ENCODE peak calls at places on chromosomes 7 and 10, in five cellular contexts. One of them, this sample, is unnamed.

GRCh38 chr7:22386865-22387264 is 29.9 kb upstream of the RAPGEF5 start:
- DNase-seq in heart right ventricle: no peak
- DNase-seq in hepatocyte: no peak
- DNase-seq in brain microvascular endothelial cell: no peak
- DNase-seq in lower lobe of right lung: no peak
- DNase-seq in this sample: no peak

GRCh38 chr7:16357921-16358320 is 63.4 kb downstream of the CRPPA start:
- DNase-seq in hepatocyte: no peak
- DNase-seq in heart right ventricle: peak; percentile 10
- DNase-seq in brain microvascular endothelial cell: no peak
- DNase-seq in lower lobe of right lung: peak; percentile 46
- DNase-seq in this sample: no peak

GRCh38 chr7:41029072-41029492 is 673.8 kb downstream of the INHBA start:
- DNase-seq in hepatocyte: peak; percentile 15
- DNase-seq in brain microvascular endothelial cell: peak; percentile 99
- DNase-seq in heart right ventricle: no peak
- DNase-seq in lower lobe of right lung: no peak
- DNase-seq in this sample: peak; percentile 29

GRCh38 chr10:123287594-123288247 is 133.5 kb downstream of the BUB3 start:
- DNase-seq in lower lobe of right lung: no peak
- DNase-seq in brain microvascular endothelial cell: peak; percentile 7
- DNase-seq in heart right ventricle: no peak
- DNase-seq in hepatocyte: no peak
- DNase-seq in this sample: no peak

GRCh38 chr10:5961405-5962100 is 15.8 kb downstream of the IL15RA start:
- DNase-seq in brain microvascular endothelial cell: no peak
- DNase-seq in hepatocyte: no peak
- DNase-seq in lower lobe of right lung: peak; percentile 28
- DNase-seq in heart right ventricle: no peak
- DNase-seq in this sample: no peak

GRCh38 chr7:130966246-130967009 is 232.4 kb upstream of the KLF14 start:
- DNase-seq in hepatocyte: no peak
- DNase-seq in brain microvascular endothelial cell: peak; percentile 81
- DNase-seq in lower lobe of right lung: no peak
- DNase-seq in heart right ventricle: no peak
- DNase-seq in this sample: no peak

GRCh38 chr7:104978460-104978859 is 35.5 kb upstream of the KMT2E start:
- DNase-seq in heart right ventricle: no peak
- DNase-seq in brain microvascular endothelial cell: no peak
- DNase-seq in hepatocyte: no peak
- DNase-seq in lower lobe of right lung: no peak
- DNase-seq in this sample: no peak

GRCh38 chr7:35991511-35992232 is 161.4 kb upstream of the EEPD1 start:
- DNase-seq in hepatocyte: no peak
- DNase-seq in lower lobe of right lung: no peak
- DNase-seq in heart right ventricle: no peak
- DNase-seq in brain microvascular endothelial cell: peak; percentile 45
- DNase-seq in this sample: no peak

GRCh38 chr7:1666779-1667565 is 3.1 kb upstream of the ELFN1 start:
- DNase-seq in heart right ventricle: peak; percentile 44
- DNase-seq in hepatocyte: peak; percentile 30
- DNase-seq in lower lobe of right lung: peak; percentile 40
- DNase-seq in brain microvascular endothelial cell: no peak
- DNase-seq in this sample: peak; percentile 16

GRCh38 chr10:130003166-130003565 is 39.1 kb upstream of the EBF3 start:
- DNase-seq in lower lobe of right lung: no peak
- DNase-seq in brain microvascular endothelial cell: no peak
- DNase-seq in heart right ventricle: no peak
- DNase-seq in hepatocyte: no peak
- DNase-seq in this sample: no peak

GRCh38 chr7:154627571-154628290 is 375.2 kb downstream of the PAXIP1 start:
- DNase-seq in hepatocyte: no peak
- DNase-seq in brain microvascular endothelial cell: no peak
- DNase-seq in heart right ventricle: no peak
- DNase-seq in lower lobe of right lung: no peak
- DNase-seq in this sample: no peak

GRCh38 chr10:79586933-79587332 is 23.8 kb upstream of the SFTPA1 start:
- DNase-seq in hepatocyte: no peak
- DNase-seq in brain microvascular endothelial cell: no peak
- DNase-seq in heart right ventricle: no peak
- DNase-seq in lower lobe of right lung: no peak
- DNase-seq in this sample: no peak

GRCh38 chr10:3806603-3807002 is 21.6 kb upstream of the KLF6 start:
- DNase-seq in lower lobe of right lung: peak; percentile 62
- DNase-seq in brain microvascular endothelial cell: peak; percentile 92
- DNase-seq in heart right ventricle: no peak
- DNase-seq in hepatocyte: peak; percentile 80
- DNase-seq in this sample: no peak

GRCh38 chr7:5595545-5596045 is 172.0 kb upstream of the TNRC18 start:
- DNase-seq in lower lobe of right lung: no peak
- DNase-seq in heart right ventricle: no peak
- DNase-seq in brain microvascular endothelial cell: no peak
- DNase-seq in hepatocyte: peak; percentile 39
- DNase-seq in this sample: no peak

GRCh38 chr10:10320981-10321380 is 696.7 kb upstream of the CELF2 start:
- DNase-seq in hepatocyte: no peak
- DNase-seq in lower lobe of right lung: no peak
- DNase-seq in brain microvascular endothelial cell: peak; percentile 68
- DNase-seq in heart right ventricle: no peak
- DNase-seq in this sample: no peak

GRCh38 chr10:2280713-2281112 is 543.4 kb upstream of the ADARB2 start:
- DNase-seq in heart right ventricle: no peak
- DNase-seq in lower lobe of right lung: no peak
- DNase-seq in brain microvascular endothelial cell: no peak
- DNase-seq in hepatocyte: no peak
- DNase-seq in this sample: no peak

GRCh38 chr10:19169684-19170083 is 121.1 kb downstream of the MALRD1 start:
- DNase-seq in brain microvascular endothelial cell: no peak
- DNase-seq in heart right ventricle: no peak
- DNase-seq in hepatocyte: no peak
- DNase-seq in lower lobe of right lung: no peak
- DNase-seq in this sample: no peak

GRCh38 chr7:102040569-102040968 is 223.1 kb downstream of the CUX1 start:
- DNase-seq in hepatocyte: no peak
- DNase-seq in lower lobe of right lung: no peak
- DNase-seq in heart right ventricle: peak; percentile 34
- DNase-seq in brain microvascular endothelial cell: no peak
- DNase-seq in this sample: no peak

GRCh38 chr10:128463991-128464755 is 337.9 kb upstream of the MKI67 start:
- DNase-seq in heart right ventricle: no peak
- DNase-seq in lower lobe of right lung: no peak
- DNase-seq in brain microvascular endothelial cell: peak; percentile 8
- DNase-seq in hepatocyte: peak; percentile 77
- DNase-seq in this sample: peak; percentile 40

DNA sequence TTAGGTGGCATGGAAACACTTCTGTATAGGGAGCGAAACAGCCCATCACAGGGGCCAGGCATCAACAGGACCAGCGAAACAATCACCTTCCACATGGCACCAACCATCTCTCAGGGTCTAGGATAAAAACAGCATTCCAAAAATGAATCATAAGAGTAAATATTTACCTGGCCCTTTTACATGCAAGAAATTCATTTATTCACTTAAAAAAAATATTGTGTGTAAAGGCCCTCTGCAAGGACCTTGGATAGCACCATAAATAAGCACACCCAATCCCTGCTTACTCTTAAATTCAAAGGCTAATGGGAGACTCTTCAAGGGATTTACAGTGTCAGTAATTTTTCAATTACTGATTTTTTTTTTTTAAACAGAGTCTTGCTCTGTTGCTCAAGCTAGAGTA is 25.4 kb downstream of the CPVL start:
- DNase-seq in brain microvascular endothelial cell: no peak
- DNase-seq in lower lobe of right lung: no peak
- DNase-seq in heart right ventricle: no peak
- DNase-seq in hepatocyte: no peak
- DNase-seq in this sample: no peak
- H3K4me3 ChIP-seq in brain microvascular endothelial cell: no peak overlapping the region
- H3K4me3 ChIP-seq in lower lobe of right lung: no peak overlapping the region
- H3K4me3 ChIP-seq in heart right ventricle: no peak overlapping the region
- H3K4me3 ChIP-seq in hepatocyte: no peak overlapping the region
- H3K4me3 ChIP-seq in this sample: no peak overlapping the region

GRCh38 chr10:69898941-69899340 is 97.2 kb downstream of the COL13A1 start:
- DNase-seq in lower lobe of right lung: no peak
- DNase-seq in hepatocyte: no peak
- DNase-seq in brain microvascular endothelial cell: no peak
- DNase-seq in heart right ventricle: no peak
- DNase-seq in this sample: no peak
- H3K27me3 ChIP-seq in lower lobe of right lung: no peaks in the 10 kb centered on the region
- H3K27me3 ChIP-seq in hepatocyte: no peaks in the 10 kb centered on the region
- H3K27me3 ChIP-seq in brain microvascular endothelial cell: no peaks in the 10 kb centered on the region
- H3K27me3 ChIP-seq in heart right ventricle: no peaks in the 10 kb centered on the region
- H3K27me3 ChIP-seq in this sample: no peaks in the 10 kb centered on the region

GRCh38 chr7:27107901-27108381 is 5.5 kb upstream of the HOXA2 start:
- DNase-seq in lower lobe of right lung: no peak
- DNase-seq in hepatocyte: no peak
- DNase-seq in brain microvascular endothelial cell: no peak
- DNase-seq in heart right ventricle: no peak
- DNase-seq in this sample: no peak

GRCh38 chr7:27107391-27107900 is 5.0 kb upstream of the HOXA2 start:
- DNase-seq in brain microvascular endothelial cell: no peak
- DNase-seq in hepatocyte: no peak
- DNase-seq in lower lobe of right lung: no peak
- DNase-seq in heart right ventricle: no peak
- DNase-seq in this sample: no peak

GRCh38 chr7:27109533-27110162 is 7.2 kb upstream of the HOXA2 start:
- DNase-seq in heart right ventricle: no peak
- DNase-seq in lower lobe of right lung: no peak
- DNase-seq in brain microvascular endothelial cell: no peak
- DNase-seq in hepatocyte: no peak
- DNase-seq in this sample: no peak

GRCh38 chr7:27106906-27107250 is 4.4 kb upstream of the HOXA2 start:
- DNase-seq in brain microvascular endothelial cell: no peak
- DNase-seq in hepatocyte: no peak
- DNase-seq in lower lobe of right lung: no peak
- DNase-seq in heart right ventricle: no peak
- DNase-seq in this sample: no peak

GRCh38 chr7:27108390-27109127 is 6.1 kb upstream of the HOXA2 start:
- DNase-seq in hepatocyte: no peak
- DNase-seq in heart right ventricle: no peak
- DNase-seq in lower lobe of right lung: peak; percentile 54
- DNase-seq in brain microvascular endothelial cell: no peak
- DNase-seq in this sample: peak; percentile 71
- H3K4me3 ChIP-seq in hepatocyte: no peak overlapping the region
- H3K4me3 ChIP-seq in heart right ventricle: peak overlapping the region; percentile 45
- H3K4me3 ChIP-seq in lower lobe of right lung: peak overlapping the region; percentile 49
- H3K4me3 ChIP-seq in brain microvascular endothelial cell: peak overlapping the region; percentile 15
- H3K4me3 ChIP-seq in this sample: no peak overlapping the region

DNA sequence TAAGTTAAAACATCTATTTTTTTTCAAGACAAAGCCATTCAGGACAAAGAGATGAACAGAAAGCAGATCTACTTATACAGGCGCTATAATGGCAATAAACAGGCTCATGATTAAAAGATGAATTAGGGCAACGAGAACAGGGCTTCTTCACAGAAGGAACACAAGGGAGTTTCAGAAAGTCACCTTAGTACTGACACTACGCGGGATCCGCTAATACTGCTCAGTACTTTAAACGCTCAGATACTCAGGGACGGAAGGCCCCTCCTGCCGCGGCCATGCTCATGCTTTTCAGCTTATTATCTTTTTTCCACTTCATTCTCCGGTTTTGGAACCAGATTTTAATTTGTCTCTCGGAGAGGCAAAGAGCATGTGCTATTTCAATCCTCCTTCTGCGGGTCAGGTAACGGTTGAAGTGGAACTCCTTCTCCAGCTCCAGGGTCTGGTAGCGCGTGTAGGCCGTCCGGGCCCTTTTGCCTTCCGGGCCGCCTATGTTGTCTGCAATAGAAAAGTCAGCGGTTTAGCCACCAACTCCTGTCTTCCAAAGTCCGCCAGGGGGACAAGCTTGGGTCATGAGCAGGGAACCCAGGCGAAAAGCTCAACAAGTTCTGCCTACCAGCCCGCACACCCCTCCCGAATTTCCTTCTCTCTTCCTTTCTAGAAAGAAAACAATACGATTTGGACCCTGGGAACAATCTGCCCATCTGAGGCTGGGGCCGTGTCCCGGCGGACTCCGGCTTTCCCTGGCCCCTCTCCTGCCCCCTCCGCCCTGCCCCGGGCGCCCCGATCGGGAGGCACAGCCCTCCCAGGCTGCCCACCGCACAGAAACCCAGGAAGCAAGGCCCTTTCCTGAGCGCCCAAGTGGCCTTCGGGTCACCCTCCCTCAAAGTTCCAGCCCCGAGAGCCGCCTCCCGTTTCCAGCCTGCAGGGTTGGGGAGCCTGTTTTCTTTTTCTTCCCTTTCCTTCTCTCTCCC is 1.6 kb downstream of the HOXA5 start:
- DNase-seq in brain microvascular endothelial cell: no peak
- DNase-seq in hepatocyte: no peak
- DNase-seq in lower lobe of right lung: no peak
- DNase-seq in heart right ventricle: no peak
- DNase-seq in this sample: peak; percentile 75
- H3K27me3 ChIP-seq in brain microvascular endothelial cell: peaks cover 97% of the 10 kb centered on the region
- H3K27me3 ChIP-seq in hepatocyte: peaks cover 100% of the 10 kb centered on the region
- H3K27me3 ChIP-seq in lower lobe of right lung: peaks cover 57% of the 10 kb centered on the region
- H3K27me3 ChIP-seq in heart right ventricle: peaks cover 98% of the 10 kb centered on the region
- H3K27me3 ChIP-seq in this sample: no peaks in the 10 kb centered on the region

GRCh38 chr10:111595173-111595572 is 518.3 kb downstream of the ADRA2A start:
- DNase-seq in hepatocyte: no peak
- DNase-seq in lower lobe of right lung: no peak
- DNase-seq in heart right ventricle: no peak
- DNase-seq in brain microvascular endothelial cell: no peak
- DNase-seq in this sample: no peak
- H3K4me3 ChIP-seq in hepatocyte: no peak overlapping the region
- H3K4me3 ChIP-seq in lower lobe of right lung: no peak overlapping the region
- H3K4me3 ChIP-seq in heart right ventricle: no peak overlapping the region
- H3K4me3 ChIP-seq in brain microvascular endothelial cell: no peak overlapping the region
- H3K4me3 ChIP-seq in this sample: no peak overlapping the region

DNA sequence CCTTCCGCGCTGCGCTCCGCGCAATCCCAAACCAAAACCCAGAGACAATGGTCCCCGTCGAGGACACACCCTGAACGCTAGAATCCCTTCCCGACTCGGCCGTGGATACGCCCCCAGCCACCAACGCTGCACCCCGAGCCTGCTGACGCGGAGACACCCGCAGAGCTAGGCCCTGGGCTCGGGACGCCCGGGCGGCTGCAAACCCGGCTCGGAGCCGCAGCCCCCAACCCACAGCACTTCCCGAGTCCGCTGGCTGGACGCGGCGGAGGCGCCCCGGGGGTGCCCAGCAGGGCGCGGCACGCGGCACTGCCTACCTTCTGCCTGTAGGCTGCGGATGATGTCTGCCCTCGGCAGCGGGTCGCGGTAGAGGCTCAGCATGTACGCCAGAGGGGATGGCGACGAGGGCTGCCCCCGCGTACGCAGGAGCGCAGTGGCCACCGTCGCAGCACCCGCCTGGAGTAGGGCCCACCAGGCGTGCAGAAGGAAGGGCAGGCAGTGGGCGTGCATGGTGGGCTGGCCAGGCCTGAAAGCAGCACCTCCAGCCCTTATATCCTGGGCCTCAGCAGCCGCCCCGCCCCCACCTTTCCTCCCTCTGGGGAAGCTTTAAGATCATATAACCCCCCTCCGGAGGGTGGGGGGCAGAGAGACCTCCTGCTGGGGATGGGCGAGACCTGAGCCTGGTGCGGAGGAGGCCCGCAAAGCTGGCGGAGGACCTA is at the start of gene NODAL:
- DNase-seq in brain microvascular endothelial cell: no peak
- DNase-seq in lower lobe of right lung: no peak
- DNase-seq in heart right ventricle: no peak
- DNase-seq in hepatocyte: no peak
- DNase-seq in this sample: no peak
- H3K27me3 ChIP-seq in brain microvascular endothelial cell: peaks cover 32% of the 10 kb centered on the region
- H3K27me3 ChIP-seq in lower lobe of right lung: peaks cover 39% of the 10 kb centered on the region
- H3K27me3 ChIP-seq in heart right ventricle: peaks cover 24% of the 10 kb centered on the region
- H3K27me3 ChIP-seq in hepatocyte: peaks cover 55% of the 10 kb centered on the region
- H3K27me3 ChIP-seq in this sample: peaks cover 29% of the 10 kb centered on the region

GRCh38 chr10:7157091-7157490 is 253.7 kb downstream of the SFMBT2 start:
- DNase-seq in heart right ventricle: no peak
- DNase-seq in lower lobe of right lung: no peak
- DNase-seq in brain microvascular endothelial cell: no peak
- DNase-seq in hepatocyte: no peak
- DNase-seq in this sample: no peak
- H3K4me3 ChIP-seq in heart right ventricle: no peak overlapping the region
- H3K4me3 ChIP-seq in lower lobe of right lung: no peak overlapping the region
- H3K4me3 ChIP-seq in brain microvascular endothelial cell: no peak overlapping the region
- H3K4me3 ChIP-seq in hepatocyte: no peak overlapping the region
- H3K4me3 ChIP-seq in this sample: no peak overlapping the region